ENCODE peak calls at places on chromosome 19, in eight cellular contexts. D is left lung, I is heart right ventricle, S is neural progenitor cell, V is adrenal gland, G is esophagus squamous epithelium, N is IMR-90, X is fibroblast of the aortic adventitia. F is an unnamed sample.

GRCh38 chr19:29248332-29248844 is 35.4 kb upstream of the UQCRFS1 start:
- DNase-seq in D (no peak), I (no peak), S (no peak), V (no peak), G (no peak), N (no peak), X (no peak), F (no peak)

GRCh38 chr19:1606138-1606651 is 933 bp upstream of the UQCR11 start:
- DNase-seq in D (no peak), I (no peak), S (no peak), V (peak), G (no peak), N (no peak), X (no peak), F (no peak)

GRCh38 chr19:45045671-45046353 is 7.0 kb downstream of the CLASRP start:
- DNase-seq in D (no peak), I (no peak), S (no peak), V (peak), G (no peak), N (no peak), X (no peak), F (no peak)

GRCh38 chr19:35549174-35549788 is 3.9 kb downstream of the TMEM147 start:
- DNase-seq in D (no peak), I (peak), S (peak), V (peak), G (no peak), N (peak), X (peak), F (peak)

GRCh38 chr19:51066393-51066792 is 1.5 kb upstream of the KLK13 start:
- DNase-seq in D (no peak), I (no peak), S (no peak), V (no peak), G (no peak), N (no peak), X (no peak), F (no peak)

GRCh38 chr19:29873024-29873800 is 61.4 kb downstream of the CCNE1 start:
- DNase-seq in D (peak), I (peak), S (peak), V (peak), G (no peak), N (no peak), X (no peak), F (no peak)

GRCh38 chr19:11982526-11982925 is 17.7 kb downstream of the ZNF763 start:
- DNase-seq in D (no peak), I (no peak), S (no peak), V (peak), G (no peak), N (no peak), X (no peak), F (peak)

GRCh38 chr19:35013047-35013819 is 13.1 kb downstream of the GRAMD1A start:
- DNase-seq in D (peak), I (peak), S (peak), V (peak), G (no peak), N (peak), X (peak), F (peak)

GRCh38 chr19:15714638-15715037 is 13.2 kb upstream of the OR10H2 start:
- DNase-seq in D (no peak), I (no peak), S (no peak), V (no peak), G (no peak), N (no peak), X (no peak), F (no peak)

GRCh38 chr19:56191115-56191514 is 6.5 kb downstream of the ZSCAN5B start:
- DNase-seq in D (no peak), I (no peak), S (no peak), V (no peak), G (no peak), N (no peak), X (no peak), F (no peak)

GRCh38 chr19:12913011-12913561 is 6.0 kb downstream of the SYCE2 start:
- DNase-seq in D (peak), I (peak), S (peak), V (peak), G (no peak), N (peak), X (peak), F (peak)

GRCh38 chr19:3908266-3909054 is 24.4 kb upstream of the NMRK2 start:
- DNase-seq in D (no peak), I (no peak), S (no peak), V (no peak), G (no peak), N (no peak), X (no peak), F (no peak)

GRCh38 chr19:46668662-46669061 is 7.7 kb upstream of the DACT3 start:
- DNase-seq in D (peak), I (no peak), S (no peak), V (no peak), G (no peak), N (no peak), X (no peak), F (no peak)

GRCh38 chr19:43525836-43526771 is 897 bp downstream of the ETHE1 start:
- DNase-seq in D (no peak), I (no peak), S (peak), V (peak), G (no peak), N (peak), X (peak), F (no peak)

GRCh38 chr19:10000171-10000826 is 10.0 kb downstream of the COL5A3 start:
- DNase-seq in D (no peak), I (peak), S (peak), V (peak), G (no peak), N (peak), X (peak), F (peak)

GRCh38 chr19:36093146-36093662 is 17.7 kb upstream of the OVOL3 start:
- DNase-seq in D (no peak), I (no peak), S (no peak), V (no peak), G (no peak), N (no peak), X (no peak), F (peak)

GRCh38 chr19:938233-938923 is 12.5 kb downstream of the ARID3A start:
- DNase-seq in D (no peak), I (no peak), S (no peak), V (no peak), G (no peak), N (no peak), X (no peak), F (no peak)

GRCh38 chr19:18647371-18647767 is 10.5 kb downstream of the KLHL26 start:
- DNase-seq in D (no peak), I (no peak), S (no peak), V (no peak), G (no peak), N (no peak), X (no peak), F (no peak)

GRCh38 chr19:44954278-44954648 is 917 bp upstream of the CLPTM1 start:
- DNase-seq in D (no peak), I (no peak), S (no peak), V (no peak), G (no peak), N (no peak), X (no peak), F (no peak)

GRCh38 chr19:808176-808741 is 11.0 kb downstream of the PTBP1 start:
- DNase-seq in D (no peak), I (no peak), S (no peak), V (no peak), G (no peak), N (no peak), X (no peak), F (no peak)

GRCh38 chr19:2561895-2562294 is 86.0 kb downstream of the GADD45B start:
- DNase-seq in D (peak), I (no peak), S (no peak), V (no peak), G (no peak), N (no peak), X (no peak), F (no peak)

GRCh38 chr19:16397791-16398529 is 73.3 kb downstream of the KLF2 start:
- DNase-seq in D (no peak), I (no peak), S (no peak), V (no peak), G (no peak), N (no peak), X (peak), F (no peak)

GRCh38 chr19:21098291-21098690 is 16.3 kb downstream of the ZNF714 start:
- DNase-seq in D (no peak), I (no peak), S (no peak), V (no peak), G (no peak), N (no peak), X (no peak), F (no peak)

GRCh38 chr19:49555600-49556411 is 24.6 kb downstream of the NOSIP start:
- DNase-seq in D (peak), I (no peak), S (peak), V (peak), G (no peak), N (no peak), X (peak), F (peak)

GRCh38 chr19:33749016-33749415 is 47.7 kb upstream of the KCTD15 start:
- DNase-seq in D (no peak), I (no peak), S (no peak), V (no peak), G (no peak), N (no peak), X (no peak), F (no peak)

GRCh38 chr19:35792888-35793287 is 17.5 kb downstream of the ARHGAP33 start:
- DNase-seq in D (no peak), I (no peak), S (no peak), V (no peak), G (no peak), N (no peak), X (no peak), F (no peak)

GRCh38 chr19:46724468-46724867 is 7.6 kb upstream of the PRKD2 start:
- DNase-seq in D (peak), I (no peak), S (no peak), V (no peak), G (no peak), N (no peak), X (no peak), F (no peak)

GRCh38 chr19:45066921-45067661 is 9.2 kb downstream of the ZNF296 start:
- DNase-seq in D (no peak), I (no peak), S (no peak), V (no peak), G (no peak), N (no peak), X (no peak), F (no peak)

GRCh38 chr19:47267350-47267759 is 7.3 kb upstream of the INAFM1 start:
- DNase-seq in D (no peak), I (no peak), S (no peak), V (no peak), G (no peak), N (no peak), X (no peak), F (peak)

GRCh38 chr19:39842693-39843435 is 3.3 kb downstream of the FBL start:
- DNase-seq in D (no peak), I (no peak), S (no peak), V (no peak), G (no peak), N (no peak), X (no peak), F (no peak)

GRCh38 chr19:39845172-39845571 is 1.0 kb downstream of the FBL start:
- DNase-seq in D (no peak), I (no peak), S (no peak), V (no peak), G (no peak), N (no peak), X (no peak), F (no peak)

GRCh38 chr19:39846176-39846677 is at the start of gene FBL:
- DNase-seq in D (peak), I (peak), S (peak), V (peak), G (peak), N (peak), X (peak), F (peak)

GRCh38 chr19:39845621-39846175 is 481 bp downstream of the FBL start:
- DNase-seq in D (no peak), I (no peak), S (peak), V (no peak), G (no peak), N (no peak), X (peak), F (no peak)

GRCh38 chr19:39843919-39844793 is 2.0 kb downstream of the FBL start:
- DNase-seq in D (no peak), I (no peak), S (peak), V (peak), G (no peak), N (peak), X (peak), F (peak)
- H3K4me3 ChIP-seq in D (no peak), I (no peak), S (peak), V (no peak), G (no peak), N (no peak), X (peak), F (peak)

GRCh38 chr19:40662925-40663711 is 27.3 kb downstream of the NUMBL start:
- DNase-seq in D (peak), I (peak), S (peak), V (peak), G (peak), N (peak), X (peak), F (peak)
- TF ChIP-seq CTCF in D (no peak), I (peak), S (peak), V (no peak), G (no peak), N (peak), X (peak), F (peak)

GRCh38 chr19:42216653-42217521 is 590 bp downstream of the DEDD2 start:
- DNase-seq in D (peak), I (peak), S (peak), V (peak), G (no peak), N (peak), X (peak), F (peak)
- H3K4me3 ChIP-seq in D (peak), I (peak), S (peak), V (peak), G (peak), N (peak), X (peak), F (peak)

GRCh38 chr19:39145180-39145953 is 19.8 kb downstream of the PAK4 start:
- DNase-seq in D (peak), I (no peak), S (no peak), V (no peak), G (no peak), N (no peak), X (no peak), F (no peak)
- TF ChIP-seq CTCF in D (no peak), I (no peak), S (no peak), V (no peak), G (no peak), N (no peak), X (no peak), F (no peak)

DNA sequence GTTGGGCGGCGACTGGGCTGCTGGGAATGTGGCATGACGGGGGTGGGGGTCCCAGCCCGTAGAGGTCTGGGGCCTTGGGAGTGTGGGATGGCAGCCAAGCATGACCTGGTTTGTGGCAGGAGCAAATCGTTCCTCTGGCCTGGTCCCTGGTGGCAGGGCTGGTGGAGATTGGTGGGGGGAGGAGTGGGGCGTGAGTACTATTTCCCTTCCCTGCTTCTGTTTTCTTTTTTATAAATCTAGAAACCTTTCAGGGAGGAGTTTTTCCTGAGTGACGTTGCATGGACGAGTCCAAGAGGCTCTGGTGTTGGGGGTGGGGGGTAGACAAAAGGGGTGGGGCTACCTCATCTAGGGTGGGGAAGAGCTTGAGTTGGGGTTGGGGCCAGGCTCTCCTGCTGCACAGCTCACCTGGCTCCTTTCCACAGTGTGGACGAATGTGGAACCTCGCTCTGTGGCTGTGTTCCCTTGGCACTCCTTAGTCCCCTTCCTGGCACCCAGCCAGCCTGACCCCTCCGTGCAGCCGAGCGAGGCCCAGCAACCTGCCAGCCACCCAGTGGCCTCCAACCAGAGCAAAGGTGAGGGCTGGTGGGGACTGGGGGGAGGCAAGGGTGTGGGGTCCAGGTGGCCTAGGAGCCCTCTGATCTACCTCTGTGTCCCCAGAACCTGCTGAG is 15.4 kb upstream of the PRR19 start:
- DNase-seq in D (no peak), I (peak), S (no peak), V (peak), G (no peak), N (peak), X (peak), F (peak)
- H3K4me3 ChIP-seq in D (peak), I (peak), S (peak), V (no peak), G (no peak), N (no peak), X (peak), F (no peak)

GRCh38 chr19:41939861-41940442 is 11.7 kb upstream of the ERFL start:
- DNase-seq in D (peak), I (no peak), S (peak), V (no peak), G (no peak), N (no peak), X (no peak), F (no peak)

GRCh38 chr19:41941410-41942202 is 13.4 kb upstream of the ERFL start:
- DNase-seq in D (no peak), I (no peak), S (no peak), V (no peak), G (no peak), N (no peak), X (no peak), F (no peak)

GRCh38 chr19:41940443-41941409 is 12.5 kb upstream of the ERFL start:
- DNase-seq in D (no peak), I (no peak), S (no peak), V (no peak), G (no peak), N (no peak), X (no peak), F (no peak)

GRCh38 chr19:41945135-41945766 is 13.9 kb downstream of the RABAC1 start:
- DNase-seq in D (no peak), I (no peak), S (no peak), V (peak), G (peak), N (no peak), X (no peak), F (no peak)

GRCh38 chr19:41944336-41944735 is 14.8 kb downstream of the RABAC1 start:
- DNase-seq in D (no peak), I (no peak), S (no peak), V (no peak), G (no peak), N (no peak), X (no peak), F (peak)
- TF ChIP-seq CTCF in D (no peak), I (no peak), S (no peak), V (no peak), G (no peak), N (no peak), X (no peak), F (no peak)

GRCh38 chr19:54436561-54437229 is 12.3 kb upstream of the LENG8 start:
- DNase-seq in D (no peak), I (peak), S (no peak), V (no peak), G (no peak), N (no peak), X (no peak), F (no peak)
- H3K4me3 ChIP-seq in D (no peak), I (no peak), S (no peak), V (no peak), G (no peak), N (no peak), X (no peak), F (no peak)

DNA sequence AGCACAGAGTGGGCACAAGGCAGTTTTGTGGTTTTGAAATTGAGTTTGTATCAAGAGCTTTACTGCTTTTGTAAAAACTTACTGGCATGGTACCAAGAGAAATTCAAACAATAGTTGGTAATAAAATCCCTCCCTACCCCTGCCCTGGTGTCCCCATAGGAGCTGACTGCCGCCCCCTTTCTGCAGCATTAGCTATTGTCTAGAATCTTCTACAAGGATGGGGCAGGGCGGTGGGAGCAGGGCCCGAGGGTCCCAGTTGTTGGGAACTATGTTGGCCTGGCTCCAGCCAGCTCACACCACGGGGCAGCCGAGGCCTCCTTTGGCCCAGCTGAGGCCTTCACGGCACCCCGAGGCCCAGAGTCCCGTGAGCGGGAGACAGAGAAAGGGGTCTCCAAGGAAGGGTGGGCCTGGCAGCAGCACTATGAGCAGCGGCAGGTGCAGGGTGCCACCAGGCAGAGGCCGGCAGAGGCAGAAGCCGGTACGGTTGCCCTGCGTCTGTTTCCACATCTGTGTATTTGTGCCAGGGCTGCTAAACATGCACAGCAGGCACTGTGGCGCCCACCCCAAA is 57.9 kb downstream of the KDM4B start:
- DNase-seq in D (no peak), I (no peak), S (no peak), V (no peak), G (no peak), N (no peak), X (peak), F (no peak)
- TF ChIP-seq CTCF in D (no peak), I (peak), S (peak), V (no peak), G (no peak), N (peak), X (peak), F (peak)

GRCh38 chr19:38657633-38658222 is 10.3 kb downstream of the ACTN4 start:
- DNase-seq in D (no peak), I (no peak), S (peak), V (peak), G (no peak), N (peak), X (peak), F (peak)

GRCh38 chr19:38655148-38655824 is 7.8 kb downstream of the ACTN4 start:
- DNase-seq in D (no peak), I (no peak), S (no peak), V (no peak), G (no peak), N (peak), X (no peak), F (peak)

GRCh38 chr19:38653028-38653571 is 5.7 kb downstream of the ACTN4 start:
- DNase-seq in D (no peak), I (no peak), S (no peak), V (peak), G (no peak), N (peak), X (peak), F (peak)

GRCh38 chr19:38656171-38656981 is 8.9 kb downstream of the ACTN4 start:
- DNase-seq in D (no peak), I (no peak), S (no peak), V (peak), G (no peak), N (peak), X (peak), F (peak)

GRCh38 chr19:38654478-38655079 is 7.1 kb downstream of the ACTN4 start:
- DNase-seq in D (no peak), I (no peak), S (no peak), V (peak), G (no peak), N (peak), X (no peak), F (no peak)
- H3K4me3 ChIP-seq in D (no peak), I (no peak), S (peak), V (no peak), G (no peak), N (no peak), X (no peak), F (no peak)

GRCh38 chr19:6215701-6216235 is 64.0 kb downstream of the MLLT1 start:
- DNase-seq in D (peak), I (no peak), S (no peak), V (no peak), G (no peak), N (no peak), X (no peak), F (no peak)

GRCh38 chr19:6214881-6215541 is 64.8 kb downstream of the MLLT1 start:
- DNase-seq in D (peak), I (no peak), S (no peak), V (no peak), G (no peak), N (no peak), X (no peak), F (no peak)

GRCh38 chr19:6212403-6213265 is 67.1 kb downstream of the MLLT1 start:
- DNase-seq in D (peak), I (no peak), S (no peak), V (peak), G (no peak), N (no peak), X (no peak), F (no peak)

GRCh38 chr19:6213266-6213595 is 66.5 kb downstream of the MLLT1 start:
- DNase-seq in D (no peak), I (no peak), S (no peak), V (no peak), G (no peak), N (no peak), X (no peak), F (no peak)

GRCh38 chr19:6213696-6214585 is 65.8 kb downstream of the MLLT1 start:
- DNase-seq in D (no peak), I (no peak), S (no peak), V (no peak), G (no peak), N (no peak), X (no peak), F (no peak)
- TF ChIP-seq CTCF in D (no peak), I (no peak), S (no peak), V (no peak), G (no peak), N (no peak), X (no peak), F (no peak)

F was measured in fibroblast of mammary gland.